ENCODE peak calls at places on chromosomes 7 and 10, in nine cellular contexts. H is mammary epithelial cell, F is A549, P is keratinocyte, W is IMR-90, O is HCT116, J is astrocyte, V is MM.1S, Z is H9. G is an unnamed sample.

GRCh38 chr10:110006358-110007170 is 1.2 kb upstream of the ADD3 start:
- DNase-seq in V (no peak), O (no peak), W (peak), F (peak), Z (peak), H (peak), P (no peak), J (peak), G (peak)

GRCh38 chr10:61142987-61143386 is 199.0 kb upstream of the RHOBTB1 start:
- DNase-seq in W (no peak), H (no peak), J (no peak), Z (no peak), V (no peak), F (no peak), P (no peak), O (no peak), G (no peak)

GRCh38 chr7:97835296-97836138 is 36.7 kb downstream of the ASNS start:
- DNase-seq in O (peak), P (peak), H (peak), F (peak), J (peak), Z (peak), W (peak), V (peak), G (peak)

GRCh38 chr7:2760098-2760889 is 72.3 kb downstream of the AMZ1 start:
- DNase-seq in V (no peak), F (peak), W (peak), Z (peak), O (peak), H (no peak), J (no peak), P (no peak), G (peak)

GRCh38 chr10:25176421-25176968 is 1.7 kb downstream of the GPR158 start:
- DNase-seq in H (no peak), P (no peak), O (no peak), F (no peak), V (no peak), W (no peak), J (no peak), Z (peak), G (no peak)

GRCh38 chr7:4702961-4703512 is 20.9 kb downstream of the FOXK1 start:
- DNase-seq in H (no peak), V (no peak), O (no peak), Z (peak), P (no peak), F (no peak), W (no peak), J (no peak), G (no peak)

GRCh38 chr7:31957090-31957720 is 113.0 kb downstream of the PDE1C start:
- DNase-seq in Z (no peak), J (peak), H (no peak), O (no peak), P (no peak), F (peak), W (peak), V (no peak), G (peak)

GRCh38 chr10:110395350-110396283 is 90.9 kb upstream of the SMNDC1 start:
- DNase-seq in F (peak), V (peak), O (peak), Z (no peak), J (peak), W (peak), H (peak), P (no peak), G (peak)

GRCh38 chr10:70602665-70603438 is at the start of gene PRF1:
- DNase-seq in W (no peak), F (no peak), J (no peak), Z (no peak), P (no peak), V (no peak), H (no peak), O (no peak), G (no peak)

GRCh38 chr7:29287366-29287765 is 92.8 kb downstream of the CHN2 start:
- DNase-seq in Z (no peak), H (peak), W (peak), O (peak), V (no peak), P (peak), J (peak), F (peak), G (peak)

GRCh38 chr10:100287756-100288155 is 1.3 kb upstream of the BLOC1S2 start:
- DNase-seq in H (peak), O (no peak), F (no peak), P (no peak), J (no peak), Z (no peak), V (no peak), W (no peak), G (no peak)

GRCh38 chr7:57327081-57327480 is 122.9 kb upstream of the ZNF716 start:
- DNase-seq in V (no peak), F (no peak), W (no peak), H (no peak), Z (no peak), J (no peak), P (no peak), O (no peak), G (no peak)

GRCh38 chr10:46104071-46104585 is 58.1 kb upstream of the MSMB start:
- DNase-seq in V (no peak), F (no peak), Z (no peak), O (no peak), H (no peak), P (no peak), W (no peak), J (no peak), G (no peak)
- H3K4me2 ChIP-seq in V (no peak), F (no peak), Z (no peak), O (no peak), H (no peak), P (no peak), W (no peak), J (no peak), G (no peak)

DNA sequence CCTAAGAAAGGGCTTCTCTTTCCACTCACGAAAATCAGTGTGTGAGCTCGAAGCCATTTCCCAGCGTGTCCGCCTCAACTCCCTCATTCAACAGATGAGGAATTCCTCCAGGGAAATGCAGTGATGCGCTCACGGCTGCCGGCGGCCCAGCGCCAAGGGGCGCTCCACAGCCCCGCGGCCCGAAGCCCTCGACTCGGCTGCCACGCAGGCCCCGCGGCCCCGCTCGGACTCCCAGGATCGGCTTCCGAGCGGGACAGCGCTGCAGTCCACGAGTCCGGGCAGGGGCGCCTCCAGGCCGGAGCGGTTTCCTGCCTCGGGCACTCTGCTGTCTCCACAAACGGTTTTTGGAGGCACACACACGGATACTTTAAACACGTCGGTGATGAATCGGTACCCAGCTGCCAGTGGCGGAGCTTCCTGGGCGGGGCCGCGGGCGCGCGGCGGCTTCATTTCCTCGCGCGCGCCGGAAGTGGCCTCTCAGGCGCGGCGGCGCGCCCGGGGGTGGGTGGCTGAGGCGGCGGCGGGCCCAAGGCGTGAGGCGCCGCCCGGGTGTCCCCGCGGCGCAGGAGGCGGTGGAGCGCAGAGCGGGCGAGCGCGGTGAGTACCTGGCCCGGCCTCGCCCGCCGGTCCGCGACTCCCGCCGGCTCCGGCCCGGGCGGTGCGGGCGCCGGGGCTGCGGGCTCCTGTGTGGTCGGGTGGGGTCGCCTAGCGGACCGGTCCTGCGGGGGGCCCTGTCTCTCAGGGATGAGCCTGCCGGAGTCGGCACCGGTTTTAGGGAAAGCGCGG is at the start of gene CSGALNACT2:
- DNase-seq in F (peak), Z (peak), W (peak), H (peak), V (peak), O (peak), P (peak), J (peak), G (peak)
- TF ChIP-seq CTCF in F (no peak), Z (no peak), W (peak), H (no peak), V (no peak), O (no peak), P (no peak), J (no peak), G (no peak)

GRCh38 chr7:96067321-96067720 is 254.6 kb downstream of the SLC25A13 start:
- DNase-seq in V (peak), H (peak), J (no peak), W (no peak), Z (no peak), P (no peak), F (no peak), O (no peak), G (no peak)

GRCh38 chr7:96061844-96062243 is 260.1 kb downstream of the SLC25A13 start:
- DNase-seq in H (no peak), O (no peak), J (no peak), Z (no peak), V (no peak), F (no peak), P (no peak), W (no peak), G (no peak)
- H3K27ac ChIP-seq in H (no peak), O (no peak), J (no peak), Z (no peak), V (no peak), F (no peak), P (no peak), W (no peak), G (no peak)

GRCh38 chr7:151732834-151733585 is 143.9 kb downstream of the PRKAG2 start:
- DNase-seq in J (no peak), H (no peak), O (no peak), F (no peak), P (no peak), Z (no peak), V (no peak), W (peak), G (peak)
- H3K4me2 ChIP-seq in J (no peak), H (no peak), O (no peak), F (no peak), P (no peak), Z (no peak), V (no peak), W (no peak), G (no peak)

GRCh38 chr10:29807407-29807806 is 172.6 kb upstream of the SVIL start:
- DNase-seq in O (no peak), J (peak), W (peak), P (peak), H (peak), F (peak), Z (no peak), V (no peak), G (peak)
- TF ChIP-seq CTCF in O (no peak), J (no peak), W (no peak), P (no peak), H (no peak), F (no peak), Z (no peak), V (no peak), G (no peak)

GRCh38 chr10:9158675-9159074 is 1104.2 kb downstream of the GATA3 start:
- DNase-seq in H (peak), V (no peak), J (peak), F (no peak), P (peak), Z (no peak), W (no peak), O (no peak), G (peak)
- H3K27ac ChIP-seq in H (no peak), V (no peak), J (no peak), F (no peak), P (peak), Z (no peak), W (no peak), O (no peak), G (no peak)

DNA sequence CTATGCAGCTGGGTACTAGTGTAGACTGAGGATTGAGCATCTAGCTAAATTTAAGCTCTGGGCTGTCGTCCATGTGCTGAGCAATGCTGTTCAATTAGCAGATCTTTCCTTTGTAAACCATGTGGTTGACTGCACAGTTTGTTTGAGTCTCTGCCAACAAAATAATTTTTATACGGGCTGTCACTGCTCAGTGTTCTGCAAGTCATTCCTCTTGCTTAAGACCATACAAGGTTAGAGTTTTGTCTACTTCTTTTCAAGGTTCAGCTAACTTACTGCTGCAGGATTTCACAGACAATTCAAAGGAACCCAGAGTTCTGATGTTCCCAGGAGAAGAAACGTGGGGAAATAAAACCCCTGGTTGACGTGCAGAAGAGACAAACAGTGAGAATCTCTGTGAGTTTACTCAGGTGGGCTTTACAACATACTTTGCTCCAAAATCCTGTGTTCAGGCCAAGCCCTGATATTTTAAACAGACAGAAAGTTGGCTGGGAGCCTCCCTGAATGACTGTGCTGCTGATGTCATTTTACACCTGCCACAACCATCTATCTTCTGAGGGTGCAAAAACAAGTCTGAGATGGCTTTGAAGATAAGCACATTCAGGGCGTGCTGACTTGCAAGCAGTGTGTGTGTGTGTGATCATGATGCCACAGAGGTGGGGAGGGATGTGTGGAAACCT is 177.1 kb upstream of the SVIL start:
- DNase-seq in W (peak), O (no peak), V (no peak), F (peak), P (no peak), J (peak), H (peak), Z (no peak), G (peak)
- H3K4me2 ChIP-seq in W (peak), O (no peak), V (no peak), F (peak), P (peak), J (peak), H (no peak), Z (no peak), G (peak)

GRCh38 chr10:60140681-60141632 is 234.6 kb upstream of the CCDC6 start:
- DNase-seq in H (no peak), W (peak), J (peak), Z (peak), F (peak), V (no peak), O (no peak), P (no peak), G (peak)

GRCh38 chr10:60139798-60140566 is 233.6 kb upstream of the CCDC6 start:
- DNase-seq in J (peak), W (peak), H (peak), F (peak), V (no peak), P (no peak), Z (peak), O (no peak), G (peak)

GRCh38 chr10:60144099-60144498 is 237.7 kb upstream of the CCDC6 start:
- DNase-seq in J (no peak), P (no peak), O (no peak), V (no peak), W (no peak), H (no peak), F (no peak), Z (no peak), G (no peak)

GRCh38 chr10:60142736-60143135 is 236.4 kb upstream of the CCDC6 start:
- DNase-seq in J (no peak), Z (no peak), O (no peak), F (no peak), V (no peak), P (no peak), W (no peak), H (no peak), G (no peak)

GRCh38 chr10:60141916-60142559 is 235.7 kb upstream of the CCDC6 start:
- DNase-seq in W (no peak), F (no peak), V (no peak), J (no peak), O (no peak), H (no peak), P (no peak), Z (no peak), G (no peak)
- TF ChIP-seq CTCF in W (no peak), F (no peak), V (no peak), J (no peak), O (peak), H (no peak), P (no peak), Z (peak), G (no peak)